ENCODE peak calls at places on chromosomes 2 and 18, in nine cellular contexts. R is GM12878; Y is stimulated activated naive B cell treated with anti-CD40 and anti-IgM and Interleukin-4, amounts not matched to agents 10 μg/mL and 1 μg/mL and 100 μg/mL, for 72 hours; X is Right ventricle myocardium superior; A is DND-41; K is heart right ventricle; Z is gastroesophageal sphincter; H is left lobe of liver; O is body of pancreas. D is an unnamed sample.

GRCh38 chr2:188324067-188324466 is 32.4 kb downstream of the GULP1 start:
- ATAC-seq in R (no peak), Y (no peak), X (no peak), A (no peak), K (no peak), Z (no peak), H (no peak), O (no peak), D (no peak)

GRCh38 chr2:223008162-223008561 is 43.8 kb upstream of the KCNE4 start:
- ATAC-seq in R (no peak), Y (no peak), X (peak; percentile 38), A (no peak), K (peak; percentile 58), Z (no peak), H (no peak), O (no peak), D (no peak)

GRCh38 chr2:217743980-217744761 is 258.6 kb downstream of the TNS1 start:
- ATAC-seq in R (no peak), Y (no peak), X (peak; percentile 84), A (no peak), K (peak; percentile 20), Z (no peak), H (no peak), O (no peak), D (no peak)

GRCh38 chr18:5704847-5705246 is 161.1 kb upstream of the EPB41L3 start:
- ATAC-seq in R (no peak), Y (no peak), X (no peak), A (no peak), K (no peak), Z (no peak), H (no peak), O (no peak), D (no peak)

GRCh38 chr2:115305712-115306111 is 863.3 kb downstream of the DPP10 start:
- ATAC-seq in R (no peak), Y (no peak), X (no peak), A (no peak), K (no peak), Z (no peak), H (no peak), O (no peak), D (no peak)

GRCh38 chr18:32040936-32041335 is 22.3 kb downstream of the RNF125 start:
- ATAC-seq in R (peak; percentile 54), Y (peak; percentile 57), X (no peak), A (peak; percentile 100), K (peak; percentile 17), Z (no peak), H (no peak), O (no peak), D (peak; percentile 41)

GRCh38 chr2:100643906-100644501 is 81.2 kb downstream of the PDCL3 start:
- ATAC-seq in R (no peak), Y (no peak), X (no peak), A (peak; percentile 87), K (no peak), Z (no peak), H (no peak), O (no peak), D (no peak)

GRCh38 chr2:217988840-217989204 is 14.0 kb downstream of the TNS1 start:
- ATAC-seq in R (peak; percentile 44), Y (no peak), X (peak; percentile 51), A (peak; percentile 27), K (peak; percentile 21), Z (peak; percentile 19), H (no peak), O (peak; percentile 7), D (no peak)

GRCh38 chr2:178514664-178515063 is 34.4 kb downstream of the PLEKHA3 start:
- ATAC-seq in R (peak; percentile 87), Y (peak; percentile 57), X (no peak), A (peak; percentile 56), K (no peak), Z (no peak), H (no peak), O (no peak), D (no peak)

GRCh38 chr2:46351388-46352141 is 54.4 kb downstream of the EPAS1 start:
- ATAC-seq in R (peak; percentile 87), Y (peak; percentile 88), X (peak; percentile 30), A (peak; percentile 90), K (peak; percentile 63), Z (peak; percentile 45), H (peak; percentile 29), O (peak; percentile 24), D (peak; percentile 58)

GRCh38 chr2:187442778-187443177 is 5.3 kb downstream of the CALCRL start:
- ATAC-seq in R (no peak), Y (no peak), X (no peak), A (no peak), K (no peak), Z (no peak), H (no peak), O (no peak), D (no peak)

GRCh38 chr2:105644174-105644980 is 100.3 kb upstream of the NCK2 start:
- ATAC-seq in R (no peak), Y (no peak), X (no peak), A (no peak), K (no peak), Z (no peak), H (peak; percentile 81), O (peak; percentile 41), D (no peak)

GRCh38 chr2:102717308-102718018 is 44.4 kb upstream of the TMEM182 start:
- ATAC-seq in R (no peak), Y (no peak), X (no peak), A (no peak), K (no peak), Z (peak; percentile 90), H (no peak), O (no peak), D (no peak)

GRCh38 chr18:48832961-48833700 is 117.6 kb downstream of the SMAD7 start:
- ATAC-seq in R (peak; percentile 17), Y (no peak), X (peak; percentile 38), A (no peak), K (no peak), Z (no peak), H (no peak), O (peak; percentile 32), D (no peak)

GRCh38 chr2:140085674-140086073 is 1305.5 kb upstream of the NXPH2 start:
- ATAC-seq in R (no peak), Y (no peak), X (no peak), A (no peak), K (no peak), Z (no peak), H (no peak), O (no peak), D (peak; percentile 43)

GRCh38 chr2:240705204-240705781 is 13.6 kb downstream of the AQP12A start:
- ATAC-seq in R (no peak), Y (no peak), X (no peak), A (peak; percentile 75), K (no peak), Z (no peak), H (no peak), O (no peak), D (no peak)

GRCh38 chr2:118417417-118418125 is 329.3 kb downstream of the INSIG2 start:
- ATAC-seq in R (no peak), Y (no peak), X (no peak), A (no peak), K (no peak), Z (no peak), H (no peak), O (no peak), D (no peak)

GRCh38 chr2:86584164-86584913 is 21.1 kb upstream of the CHMP3 start:
- ATAC-seq in R (peak; percentile 69), Y (peak; percentile 46), X (peak; percentile 39), A (peak; percentile 82), K (no peak), Z (peak; percentile 36), H (peak; percentile 61), O (no peak), D (no peak)

GRCh38 chr2:63093512-63093911 is 42.9 kb downstream of the OTX1 start:
- ATAC-seq in R (no peak), Y (no peak), X (no peak), A (no peak), K (no peak), Z (no peak), H (no peak), O (no peak), D (no peak)

GRCh38 chr18:48621815-48622555 is 83.2 kb downstream of the CTIF start:
- ATAC-seq in R (no peak), Y (no peak), X (no peak), A (peak; percentile 81), K (no peak), Z (no peak), H (no peak), O (no peak), D (peak; percentile 24)

GRCh38 chr2:41933585-41934322 is 114.1 kb upstream of the PKDCC start:
- ATAC-seq in R (no peak), Y (no peak), X (peak; percentile 45), A (no peak), K (peak; percentile 9), Z (peak; percentile 69), H (no peak), O (peak; percentile 45), D (no peak)

GRCh38 chr2:24435391-24436316 is 55.4 kb upstream of the NCOA1 start:
- ATAC-seq in R (no peak), Y (no peak), X (peak; percentile 84), A (no peak), K (peak; percentile 75), Z (peak; percentile 81), H (peak; percentile 38), O (peak; percentile 48), D (no peak)

GRCh38 chr2:26585966-26586365 is 55.2 kb downstream of the CIB4 start:
- ATAC-seq in R (no peak), Y (no peak), X (no peak), A (no peak), K (no peak), Z (no peak), H (no peak), O (no peak), D (no peak)